ENCODE peak calls at places on chromosomes 12 and 14, in four cellular contexts. L, M, F and Z are unnamed samples.

GRCh38 chr14:89067293-89067972 is 243.0 kb downstream of the TTC8 start:
- DNase-seq in L (no peak), M (no peak), F (no peak), Z (no peak)

GRCh38 chr12:108594-108993 is 42.0 kb downstream of the IQSEC3 start:
- DNase-seq in L (no peak), M (no peak), F (no peak), Z (no peak)

GRCh38 chr14:87131879-87132278 is 861.1 kb downstream of the GALC start:
- DNase-seq in L (no peak), M (no peak), F (no peak), Z (no peak)

GRCh38 chr12:89873745-89874144 is 165.1 kb upstream of the ATP2B1 start:
- DNase-seq in L (no peak), M (no peak), F (no peak), Z (no peak)

GRCh38 chr12:14814082-14814481 is at the start of gene SMCO3:
- DNase-seq in L (no peak), M (no peak), F (no peak), Z (no peak)

GRCh38 chr12:132253698-132254480 is 75.5 kb downstream of the GALNT9 start:
- DNase-seq in L (no peak), M (no peak), F (no peak), Z (no peak)

GRCh38 chr12:79689477-79690155 is 1.1 kb downstream of the PAWR start:
- DNase-seq in L (no peak), M (no peak), F (no peak), Z (peak)

GRCh38 chr12:6284273-6284672 is 26.2 kb upstream of the PLEKHG6 start:
- DNase-seq in L (no peak), M (no peak), F (no peak), Z (no peak)

GRCh38 chr12:132324173-132324572 is 5.2 kb downstream of the GALNT9 start:
- DNase-seq in L (no peak), M (no peak), F (no peak), Z (no peak)

GRCh38 chr12:49838973-49839633 is 3.8 kb downstream of the BCDIN3D start:
- DNase-seq in L (no peak), M (no peak), F (peak), Z (peak)

GRCh38 chr12:121145221-121145620 is 12.5 kb downstream of the P2RX7 start:
- DNase-seq in L (no peak), M (no peak), F (no peak), Z (no peak)
- TF ChIP-seq CBX5 in L (no peak), M (no peak), F (no peak), Z (no peak)

GRCh38 chr14:59022144-59022543 is 166.3 kb upstream of the DAAM1 start:
- DNase-seq in L (no peak), M (no peak), F (no peak), Z (no peak)

GRCh38 chr14:59018978-59019377 is 169.5 kb upstream of the DAAM1 start:
- DNase-seq in L (no peak), M (no peak), F (no peak), Z (no peak)

GRCh38 chr14:59017285-59017965 is 171.0 kb upstream of the DAAM1 start:
- DNase-seq in L (no peak), M (no peak), F (no peak), Z (no peak)

GRCh38 chr14:59018460-59018859 is 170.0 kb upstream of the DAAM1 start:
- DNase-seq in L (no peak), M (no peak), F (no peak), Z (no peak)

GRCh38 chr14:59020382-59020781 is 168.1 kb upstream of the DAAM1 start:
- DNase-seq in L (no peak), M (no peak), F (peak), Z (no peak)
- TF ChIP-seq CBX5 in L (no peak), M (no peak), F (no peak), Z (no peak)

GRCh38 chr14:68815288-68816182 is 22.7 kb upstream of the ZFP36L1 start:
- DNase-seq in L (no peak), M (no peak), F (no peak), Z (no peak)
- TF ChIP-seq CBX5 in L (no peak), M (no peak), F (no peak), Z (no peak)

GRCh38 chr12:64240781-64241180 is 18.7 kb upstream of the KICS2 start:
- DNase-seq in L (no peak), M (no peak), F (no peak), Z (peak)

GRCh38 chr12:64237382-64237781 is 15.3 kb upstream of the KICS2 start:
- DNase-seq in L (no peak), M (no peak), F (no peak), Z (peak)

GRCh38 chr12:64232201-64232600 is 10.1 kb upstream of the KICS2 start:
- DNase-seq in L (no peak), M (no peak), F (no peak), Z (no peak)

GRCh38 chr12:64236549-64236948 is 14.5 kb upstream of the KICS2 start:
- DNase-seq in L (no peak), M (no peak), F (no peak), Z (no peak)
- TF ChIP-seq CBX5 in L (no peak), M (no peak), F (no peak), Z (no peak)